ENCODE peak calls at places on chromosome 9, in five cellular contexts. I is T47D, J is mesenchymal stem cell, D is cardiac muscle cell, G is HT1080. P is an unnamed sample.

GRCh38 chr9:133798160-133798559 is 60.0 kb upstream of the SARDH start:
- DNase-seq in I (no peak), J (no peak), D (no peak), G (no peak), P (no peak)

GRCh38 chr9:23380821-23381220 is 445.2 kb downstream of the ELAVL2 start:
- DNase-seq in I (no peak), J (no peak), D (no peak), G (no peak), P (no peak)

GRCh38 chr9:81557957-81558791 is 131.2 kb downstream of the TLE1 start:
- DNase-seq in I (no peak), J (peak), D (peak), G (no peak), P (no peak)

GRCh38 chr9:100350188-100350587 is 2.6 kb downstream of the TEX10 start:
- DNase-seq in I (no peak), J (peak), D (no peak), G (no peak), P (no peak)

GRCh38 chr9:90137824-90138223 is 504.8 kb downstream of the DIRAS2 start:
- DNase-seq in I (no peak), J (no peak), D (no peak), G (no peak), P (no peak)

GRCh38 chr9:83511051-83511450 is 27.1 kb downstream of the FRMD3 start:
- DNase-seq in I (no peak), J (peak), D (peak), G (peak), P (no peak)

GRCh38 chr9:19922476-19923118 is 133.8 kb upstream of the SLC24A2 start:
- DNase-seq in I (peak), J (peak), D (peak), G (peak), P (no peak)

GRCh38 chr9:35834260-35835215 is 5.5 kb downstream of the TMEM8B start:
- DNase-seq in I (no peak), J (no peak), D (no peak), G (no peak), P (no peak)

GRCh38 chr9:112872019-112872418 is 18.7 kb downstream of the SLC46A2 start:
- DNase-seq in I (no peak), J (no peak), D (no peak), G (no peak), P (no peak)

GRCh38 chr9:706606-707451 is 134.7 kb upstream of the DMRT1 start:
- DNase-seq in I (peak), J (peak), D (peak), G (peak), P (no peak)

GRCh38 chr9:107246259-107247254 is 36.5 kb upstream of the RAD23B start:
- DNase-seq in I (no peak), J (peak), D (no peak), G (no peak), P (no peak)

GRCh38 chr9:130779153-130779855 is 55.8 kb upstream of the ABL1 start:
- DNase-seq in I (no peak), J (peak), D (no peak), G (no peak), P (no peak)

GRCh38 chr9:98607152-98607551 is 101.6 kb downstream of the GABBR2 start:
- DNase-seq in I (no peak), J (peak), D (peak), G (no peak), P (no peak)

GRCh38 chr9:69753830-69754229 is 6.0 kb downstream of the PTAR1 start:
- DNase-seq in I (no peak), J (no peak), D (no peak), G (no peak), P (no peak)

GRCh38 chr9:90085633-90086032 is 480.8 kb downstream of the GADD45G start:
- DNase-seq in I (no peak), J (no peak), D (no peak), G (no peak), P (no peak)

GRCh38 chr9:130406278-130406895 is 38.4 kb upstream of the ASS1 start:
- DNase-seq in I (no peak), J (no peak), D (no peak), G (no peak), P (no peak)

GRCh38 chr9:101226161-101226560 is 158.6 kb downstream of the BAAT start:
- DNase-seq in I (no peak), J (no peak), D (no peak), G (no peak), P (no peak)

GRCh38 chr9:116124472-116125040 is 29.0 kb upstream of the PAPPA start:
- DNase-seq in I (no peak), J (peak), D (peak), G (no peak), P (no peak)

GRCh38 chr9:98808411-98808815 is 943 bp downstream of the GALNT12 start:
- DNase-seq in I (no peak), J (no peak), D (no peak), G (no peak), P (no peak)

GRCh38 chr9:5513966-5514365 is 3.6 kb downstream of the PDCD1LG2 start:
- DNase-seq in I (no peak), J (no peak), D (no peak), G (no peak), P (no peak)

GRCh38 chr9:129069128-129069824 is 11.6 kb upstream of the DOLPP1 start:
- DNase-seq in I (no peak), J (no peak), D (peak), G (no peak), P (no peak)

GRCh38 chr9:5002811-5003210 is 17.7 kb downstream of the JAK2 start:
- DNase-seq in I (no peak), J (no peak), D (peak), G (no peak), P (no peak)

GRCh38 chr9:15161744-15162143 is 145.3 kb downstream of the TTC39B start:
- DNase-seq in I (no peak), J (peak), D (no peak), G (no peak), P (no peak)

GRCh38 chr9:68560131-68560844 is 19.6 kb upstream of the TMEM252 start:
- DNase-seq in I (no peak), J (peak), D (peak), G (peak), P (no peak)

GRCh38 chr9:1495282-1495681 is 445.1 kb downstream of the DMRT2 start:
- DNase-seq in I (no peak), J (no peak), D (no peak), G (no peak), P (no peak)

GRCh38 chr9:107631788-107632187 is 142.2 kb upstream of the KLF4 start:
- DNase-seq in I (no peak), J (no peak), D (peak), G (no peak), P (no peak)

GRCh38 chr9:92360083-92360482 is 34.3 kb downstream of the CENPP start:
- DNase-seq in I (no peak), J (no peak), D (no peak), G (no peak), P (no peak)

GRCh38 chr9:100554935-100555401 is 22.9 kb upstream of the CAVIN4 start:
- DNase-seq in I (no peak), J (peak), D (peak), G (no peak), P (no peak)

GRCh38 chr9:16625831-16626230 is 244.6 kb downstream of the BNC2 start:
- DNase-seq in I (no peak), J (peak), D (peak), G (peak), P (no peak)

GRCh38 chr9:35470894-35471293 is 19.0 kb upstream of the RUSC2 start:
- DNase-seq in I (no peak), J (no peak), D (peak), G (no peak), P (no peak)

GRCh38 chr9:92507005-92507404 is 24.7 kb upstream of the ASPN start:
- DNase-seq in I (no peak), J (no peak), D (peak), G (no peak), P (no peak)

GRCh38 chr9:115170674-115171073 is 52.7 kb upstream of the TNC start:
- DNase-seq in I (no peak), J (peak), D (peak), G (peak), P (no peak)

GRCh38 chr9:14238518-14238917 is 75.4 kb downstream of the NFIB start:
- DNase-seq in I (no peak), J (peak), D (peak), G (peak), P (no peak)

GRCh38 chr9:133133680-133134418 is 12.8 kb upstream of the RALGDS start:
- DNase-seq in I (peak), J (peak), D (peak), G (peak), P (peak)

GRCh38 chr9:123437201-123437600 is 81.2 kb downstream of the CRB2 start:
- DNase-seq in I (no peak), J (no peak), D (no peak), G (no peak), P (no peak)

GRCh38 chr9:124231095-124231743 is 26.5 kb upstream of the NEK6 start:
- DNase-seq in I (no peak), J (no peak), D (no peak), G (no peak), P (no peak)

GRCh38 chr9:107592439-107592838 is 102.9 kb upstream of the KLF4 start:
- DNase-seq in I (no peak), J (no peak), D (no peak), G (no peak), P (no peak)

GRCh38 chr9:93105620-93106019 is 9.6 kb downstream of the CARD19 start:
- DNase-seq in I (no peak), J (no peak), D (no peak), G (no peak), P (no peak)

GRCh38 chr9:114300153-114300845 is 22.6 kb upstream of the ORM1 start:
- DNase-seq in I (no peak), J (no peak), D (no peak), G (no peak), P (no peak)

GRCh38 chr9:12819436-12820185 is 44.8 kb downstream of the LURAP1L start:
- DNase-seq in I (no peak), J (no peak), D (no peak), G (no peak), P (no peak)